ENCODE peak calls at places on chromosome 22, in ten cellular contexts. F, H, O, N, M, B, P, E, K and W are unnamed samples.
A peak's percentile ranks its signal among the peaks of the same experiment; 100 is the strongest.

GRCh38 chr22:26860233-26860765 is 202.9 kb downstream of the MIAT start:
- DNase-seq in F (no peak), H (no peak), O (no peak), N (no peak), M (no peak), B (no peak), P (no peak), E (no peak), K (no peak), W (no peak)

GRCh38 chr22:50691521-50691920 is 18.9 kb downstream of the SHANK3 start:
- DNase-seq in F (no peak), H (peak; percentile 43), O (no peak), N (peak; percentile 27), M (no peak), B (peak; percentile 59), P (peak; percentile 45), E (peak; percentile 28), K (no peak), W (no peak)

GRCh38 chr22:17436382-17436951 is 67.2 kb downstream of the CECR2 start:
- DNase-seq in F (no peak), H (no peak), O (no peak), N (no peak), M (no peak), B (no peak), P (no peak), E (no peak), K (no peak), W (no peak)

GRCh38 chr22:28116261-28116673 is 197.2 kb upstream of the PITPNB start:
- DNase-seq in F (peak; percentile 75), H (peak; percentile 86), O (no peak), N (no peak), M (no peak), B (peak; percentile 63), P (no peak), E (peak; percentile 92), K (no peak), W (no peak)

GRCh38 chr22:26586556-26587325 is 3.2 kb downstream of the TPST2 start:
- DNase-seq in F (no peak), H (no peak), O (no peak), N (peak; percentile 27), M (no peak), B (no peak), P (no peak), E (no peak), K (no peak), W (no peak)

GRCh38 chr22:41830174-41830573 is 2.7 kb upstream of the SREBF2 start:
- DNase-seq in F (no peak), H (no peak), O (no peak), N (no peak), M (no peak), B (peak; percentile 63), P (no peak), E (no peak), K (no peak), W (no peak)

GRCh38 chr22:46592390-46592872 is 27.8 kb upstream of the GRAMD4 start:
- DNase-seq in F (peak; percentile 13), H (peak; percentile 22), O (no peak), N (peak; percentile 58), M (no peak), B (peak; percentile 56), P (no peak), E (peak; percentile 67), K (no peak), W (peak; percentile 64)

GRCh38 chr22:18983120-18983651 is 47.1 kb upstream of the PRODH start:
- DNase-seq in F (no peak), H (no peak), O (no peak), N (no peak), M (peak; percentile 57), B (peak; percentile 36), P (no peak), E (no peak), K (no peak), W (no peak)

GRCh38 chr22:19576460-19577421 is 52.5 kb upstream of the CLDN5 start:
- DNase-seq in F (no peak), H (peak; percentile 53), O (no peak), N (peak; percentile 59), M (no peak), B (peak; percentile 75), P (no peak), E (peak; percentile 83), K (no peak), W (no peak)

GRCh38 chr22:35218079-35218478 is 39.2 kb upstream of the HMGXB4 start:
- DNase-seq in F (no peak), H (peak; percentile 12), O (no peak), N (no peak), M (no peak), B (peak; percentile 16), P (no peak), E (peak; percentile 42), K (no peak), W (no peak)

GRCh38 chr22:35257002-35257320 is 332 bp upstream of the HMGXB4 start:
- DNase-seq in F (no peak), H (no peak), O (no peak), N (no peak), M (no peak), B (no peak), P (no peak), E (no peak), K (no peak), W (no peak)

GRCh38 chr22:26718905-26719304 is 61.5 kb downstream of the MIAT start:
- DNase-seq in F (peak; percentile 67), H (peak; percentile 96), O (peak; percentile 30), N (no peak), M (no peak), B (no peak), P (no peak), E (peak; percentile 58), K (no peak), W (no peak)

GRCh38 chr22:22410677-22411076 is 97.9 kb downstream of the ZNF280B start:
- DNase-seq in F (no peak), H (no peak), O (no peak), N (no peak), M (no peak), B (no peak), P (no peak), E (no peak), K (no peak), W (no peak)

GRCh38 chr22:50613291-50613981 is 12.8 kb downstream of the MAPK8IP2 start:
- DNase-seq in F (no peak), H (no peak), O (no peak), N (no peak), M (no peak), B (peak; percentile 76), P (no peak), E (no peak), K (peak; percentile 95), W (no peak)

GRCh38 chr22:36874309-36874696 is 13.5 kb downstream of the NCF4 start:
- DNase-seq in F (no peak), H (no peak), O (no peak), N (no peak), M (no peak), B (no peak), P (no peak), E (peak; percentile 14), K (no peak), W (no peak)

GRCh38 chr22:36872084-36872483 is 11.3 kb downstream of the NCF4 start:
- DNase-seq in F (no peak), H (no peak), O (no peak), N (no peak), M (no peak), B (no peak), P (no peak), E (no peak), K (no peak), W (no peak)

GRCh38 chr22:36874731-36875130 is 13.9 kb downstream of the NCF4 start:
- DNase-seq in F (no peak), H (no peak), O (no peak), N (no peak), M (no peak), B (no peak), P (no peak), E (no peak), K (no peak), W (no peak)

GRCh38 chr22:36872866-36873498 is 12.2 kb downstream of the NCF4 start:
- DNase-seq in F (no peak), H (no peak), O (no peak), N (no peak), M (no peak), B (no peak), P (no peak), E (no peak), K (no peak), W (no peak)

GRCh38 chr22:36873614-36874308 is 13.0 kb downstream of the NCF4 start:
- DNase-seq in F (no peak), H (peak; percentile 57), O (peak; percentile 67), N (no peak), M (no peak), B (peak; percentile 73), P (no peak), E (peak; percentile 88), K (no peak), W (no peak)
- TF ChIP-seq CTCF in F (peak; percentile 55), H (peak; percentile 71), O (peak; percentile 37), N (no peak), M (peak; percentile 57), B (peak; percentile 69), P (peak; percentile 52), E (peak; percentile 63), K (peak; percentile 27), W (no peak)

GRCh38 chr22:43090130-43090789 is 1.1 kb upstream of the TTLL1 start:
- DNase-seq in F (no peak), H (peak; percentile 78), O (peak; percentile 82), N (peak; percentile 30), M (no peak), B (no peak), P (no peak), E (peak; percentile 89), K (no peak), W (no peak)
- TF ChIP-seq CTCF in F (peak; percentile 48), H (peak; percentile 72), O (peak; percentile 71), N (peak; percentile 4), M (peak; percentile 54), B (no peak), P (peak; percentile 55), E (peak; percentile 45), K (no peak), W (no peak)

GRCh38 chr22:39013923-39014722 is at the start of gene APOBEC3C:
- DNase-seq in F (peak; percentile 74), H (peak; percentile 86), O (peak; percentile 58), N (peak; percentile 80), M (peak; percentile 76), B (peak; percentile 90), P (peak; percentile 40), E (peak; percentile 86), K (no peak), W (peak; percentile 65)
- TF ChIP-seq CTCF in F (peak; percentile 18), H (peak; percentile 27), O (no peak), N (no peak), M (no peak), B (peak; percentile 13), P (no peak), E (no peak), K (no peak), W (no peak)

GRCh38 chr22:42938976-42939375 is 76.0 kb downstream of the PACSIN2 start:
- DNase-seq in F (no peak), H (no peak), O (no peak), N (no peak), M (no peak), B (peak; percentile 28), P (no peak), E (peak; percentile 66), K (peak; percentile 35), W (no peak)
- TF ChIP-seq CTCF in F (no peak), H (no peak), O (no peak), N (no peak), M (no peak), B (no peak), P (no peak), E (no peak), K (no peak), W (no peak)